ENCODE peak calls at places on chromosomes 7 and 10, in ten cellular contexts. M is tibial artery, I is GM12865, D is sigmoid colon, S is AG09309, T is uterus, N is progenitor cell of endocrine pancreas, R is right lobe of liver, B is PC-3, Q is GM12878. X is an unnamed sample.

GRCh38 chr7:90119178-90119971 is 34.9 kb upstream of the STEAP1 start:
- DNase-seq in S (no peak), T (no peak), Q (no peak), B (no peak), D (peak), M (no peak), I (no peak), R (peak), N (no peak), X (peak)

GRCh38 chr7:71005109-71005508 is 126.8 kb upstream of the GALNT17 start:
- DNase-seq in I (peak), R (no peak), Q (no peak), S (no peak), M (no peak), B (no peak), D (no peak), N (no peak), T (no peak), X (no peak)

GRCh38 chr7:40715053-40715430 is 580.2 kb downstream of the SUGCT start:
- DNase-seq in R (no peak), S (no peak), Q (no peak), D (no peak), B (no peak), I (no peak), M (no peak), T (no peak), N (no peak), X (no peak)

GRCh38 chr10:88114368-88114767 is 250.9 kb downstream of the PTEN start:
- DNase-seq in S (no peak), I (peak), R (peak), D (no peak), B (no peak), Q (no peak), T (no peak), M (peak), N (no peak), X (no peak)

GRCh38 chr10:373516-374309 is 238.5 kb downstream of the ZMYND11 start:
- DNase-seq in D (peak), I (no peak), R (no peak), B (peak), Q (no peak), M (no peak), N (no peak), T (peak), S (peak), X (no peak)

GRCh38 chr10:102342462-102342861 is 53.0 kb upstream of the NFKB2 start:
- DNase-seq in Q (no peak), R (no peak), B (peak), M (no peak), T (no peak), I (no peak), N (no peak), S (no peak), D (no peak), X (no peak)

GRCh38 chr7:132488634-132489302 is 87.5 kb downstream of the PLXNA4 start:
- DNase-seq in T (no peak), I (no peak), Q (no peak), S (no peak), B (no peak), M (no peak), R (no peak), D (no peak), N (no peak), X (no peak)

GRCh38 chr7:82441916-82442478 is 1.6 kb downstream of the CACNA2D1 start:
- DNase-seq in N (no peak), T (no peak), Q (no peak), M (no peak), S (no peak), B (peak), R (no peak), D (no peak), I (no peak), X (no peak)

GRCh38 chr7:101598422-101598957 is 30.6 kb downstream of the MYL10 start:
- DNase-seq in N (no peak), B (no peak), I (no peak), T (no peak), D (no peak), Q (no peak), S (no peak), R (no peak), M (no peak), X (peak)

GRCh38 chr10:99331207-99331803 is 2.1 kb downstream of the CNNM1 start:
- DNase-seq in S (no peak), D (no peak), Q (no peak), I (no peak), M (no peak), T (no peak), B (peak), R (no peak), N (no peak), X (no peak)

GRCh38 chr10:69908071-69908470 is 106.4 kb downstream of the COL13A1 start:
- DNase-seq in T (no peak), I (no peak), D (no peak), N (no peak), M (no peak), B (no peak), Q (no peak), R (no peak), S (peak), X (no peak)

GRCh38 chr10:106214243-106214642 is 950.3 kb downstream of the SORCS1 start:
- DNase-seq in R (no peak), D (no peak), N (no peak), I (no peak), T (no peak), B (no peak), M (no peak), Q (no peak), S (no peak), X (no peak)

GRCh38 chr10:63866747-63867140 is 345.5 kb downstream of the REEP3 start:
- DNase-seq in D (no peak), N (no peak), R (no peak), M (no peak), B (peak), I (no peak), Q (no peak), S (no peak), T (no peak), X (peak)

GRCh38 chr10:1316107-1316805 is 260.1 kb downstream of the WDR37 start:
- DNase-seq in R (no peak), B (no peak), M (no peak), Q (no peak), T (no peak), I (no peak), S (no peak), D (no peak), N (no peak), X (no peak)

GRCh38 chr7:77276120-77276519 is 76.5 kb upstream of the FGL2 start:
- DNase-seq in T (no peak), I (no peak), S (no peak), R (no peak), D (no peak), Q (no peak), B (no peak), M (no peak), N (no peak), X (no peak)

GRCh38 chr10:34075269-34075926 is 739.7 kb downstream of the PARD3 start:
- DNase-seq in T (peak), I (no peak), D (peak), N (no peak), R (peak), Q (no peak), B (no peak), M (no peak), S (no peak), X (no peak)

GRCh38 chr10:36578306-36578705 is 547.1 kb upstream of the ANKRD30A start:
- DNase-seq in S (peak), M (no peak), N (no peak), D (no peak), B (peak), Q (no peak), I (no peak), T (no peak), R (no peak), X (no peak)

DNA sequence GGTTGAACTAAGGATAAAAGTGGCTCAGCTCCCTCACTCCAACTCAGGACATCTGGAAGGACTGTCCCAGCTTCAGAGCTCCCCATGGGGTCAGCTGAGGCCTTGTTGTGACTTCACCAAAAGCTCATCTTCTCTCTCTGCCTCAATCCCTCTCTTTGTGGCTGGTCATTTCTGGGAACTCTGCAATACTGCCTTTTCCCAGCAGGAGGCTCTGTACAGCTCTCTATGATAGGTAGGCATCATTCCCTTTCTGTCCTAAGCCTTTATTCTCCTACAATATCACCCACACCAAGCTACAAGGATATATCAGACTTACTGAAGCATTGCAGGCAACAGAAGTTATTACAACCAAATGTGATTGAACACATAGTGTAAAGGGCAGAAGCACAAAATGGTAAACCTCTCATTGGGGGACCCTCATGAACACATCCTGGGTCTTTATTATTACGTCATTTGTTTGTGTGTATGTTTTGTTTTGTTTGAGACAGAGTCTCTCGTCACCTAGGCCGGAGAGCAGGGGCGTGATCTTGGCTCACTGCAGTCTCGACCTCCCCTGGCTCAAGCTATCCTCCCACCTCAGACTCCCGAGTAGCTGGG is 36.7 kb upstream of the PRPS1L1 start:
- DNase-seq in Q (no peak), S (no peak), M (no peak), B (peak), D (no peak), N (no peak), I (peak), T (no peak), R (no peak), X (peak)
- TF ChIP-seq CTCF in Q (peak), S (peak), M (peak), B (peak), D (peak), N (peak), I (peak), T (peak), R (peak), X (peak)

GRCh38 chr10:96047004-96047649 is 3.7 kb downstream of the CCNJ start:
- DNase-seq in D (no peak), Q (no peak), B (no peak), I (no peak), M (no peak), R (no peak), N (no peak), S (no peak), T (no peak), X (no peak)
- TF ChIP-seq CTCF in D (no peak), Q (peak), B (no peak), I (no peak), M (no peak), R (no peak), N (no peak), S (no peak), T (no peak), X (no peak)

GRCh38 chr7:112204776-112205347 is 1.3 kb downstream of the DOCK4 start:
- DNase-seq in M (no peak), T (no peak), D (no peak), N (no peak), S (no peak), B (peak), I (no peak), R (no peak), Q (no peak), X (no peak)

GRCh38 chr7:112207106-112207592 is 654 bp downstream of the ZNF277 start:
- DNase-seq in T (peak), Q (no peak), B (peak), I (peak), S (no peak), N (no peak), D (no peak), M (no peak), R (no peak), X (no peak)

GRCh38 chr7:112206238-112207105 is at the start of the genes DOCK4 and ZNF277:
- DNase-seq in Q (peak), I (peak), M (peak), T (peak), D (peak), R (peak), B (peak), N (peak), S (peak), X (peak)

GRCh38 chr7:112204072-112204775 is 2.0 kb downstream of the DOCK4 start:
- DNase-seq in N (no peak), D (no peak), B (peak), T (no peak), R (no peak), I (no peak), Q (no peak), M (no peak), S (no peak), X (peak)

GRCh38 chr7:112205348-112206237 is 606 bp downstream of the DOCK4 start:
- DNase-seq in N (peak), D (peak), M (peak), B (peak), S (no peak), R (peak), I (peak), T (peak), Q (no peak), X (peak)
- TF ChIP-seq CTCF in N (no peak), D (no peak), M (no peak), B (no peak), S (no peak), R (no peak), I (no peak), T (no peak), Q (no peak), X (no peak)

DNA sequence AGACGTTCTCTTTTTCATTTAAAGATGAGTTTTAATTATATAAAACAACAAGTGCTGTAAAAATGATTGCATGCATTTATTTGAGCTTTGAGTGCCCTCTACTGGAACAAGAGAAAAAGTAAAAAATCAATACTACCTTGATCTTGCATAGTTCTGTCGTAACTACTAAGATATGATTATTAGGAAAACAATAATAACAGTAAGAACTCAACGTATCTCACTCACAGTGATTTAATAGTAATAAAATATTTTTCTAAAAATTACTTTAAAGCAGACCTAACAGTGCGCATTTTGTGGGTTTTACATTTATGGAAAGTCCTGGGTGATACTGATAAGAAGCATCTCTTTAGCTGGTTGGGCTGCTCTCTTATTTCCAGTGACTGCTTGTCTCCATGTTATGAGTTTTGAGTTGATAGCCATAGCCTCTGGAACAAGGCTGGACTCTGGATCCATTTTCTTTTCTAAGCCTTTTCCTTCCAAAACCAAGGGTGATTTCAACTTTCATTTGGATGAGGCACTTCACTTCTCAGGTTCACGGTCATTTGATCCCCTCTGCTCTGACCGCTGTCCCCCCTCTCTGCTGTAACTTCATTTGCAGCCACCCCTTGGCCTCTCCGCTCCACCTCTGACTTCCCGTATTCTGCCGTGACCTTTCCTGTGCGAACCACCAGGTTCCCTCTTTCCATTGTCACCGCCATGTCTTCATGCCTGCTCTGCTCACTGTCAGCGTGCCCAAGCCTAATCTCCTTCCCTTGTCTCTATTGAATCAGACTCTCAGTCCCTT is 29.6 kb upstream of the INHBA start:
- DNase-seq in S (no peak), B (peak), D (no peak), Q (no peak), N (no peak), I (no peak), R (no peak), M (no peak), T (no peak), X (no peak)
- TF ChIP-seq CTCF in S (peak), B (peak), D (peak), Q (peak), N (peak), I (peak), R (peak), M (peak), T (peak), X (peak)